ENCODE peak calls at places on chromosome 7, in eight cellular contexts. One of them, this sample, is unnamed.

GRCh38 chr7:95906871-95907270 is 134.5 kb downstream of the DYNC1I1 start:
- DNase-seq in GM03348: no peak
- DNase-seq in activated T-helper 1 cell treated with anti-CD3 and anti-CD28 coated beads, Interleukin-2, amount 50 U/mL, for 16 hours: no peak
- DNase-seq in hypothalamus: no peak
- DNase-seq in posterior cingulate gyrus: no peak
- DNase-seq in H54: no peak
- DNase-seq in activated gamma-delta T cell treated with anti-CD3 and anti-CD28 coated beads, Interleukin-2, amount 50 U/mL, for 16 hours: no peak
- DNase-seq in fibroblast of pulmonary artery: no peak
- DNase-seq in this sample: no peak

GRCh38 chr7:4681218-4681851 is 760 bp upstream of the FOXK1 start:
- DNase-seq in GM03348: no peak
- DNase-seq in activated T-helper 1 cell treated with anti-CD3 and anti-CD28 coated beads, Interleukin-2, amount 50 U/mL, for 16 hours: no peak
- DNase-seq in H54: no peak
- DNase-seq in posterior cingulate gyrus: no peak
- DNase-seq in fibroblast of pulmonary artery: no peak
- DNase-seq in activated gamma-delta T cell treated with anti-CD3 and anti-CD28 coated beads, Interleukin-2, amount 50 U/mL, for 16 hours: no peak
- DNase-seq in hypothalamus: no peak
- DNase-seq in this sample: no peak

GRCh38 chr7:3732395-3732794 is 431.3 kb downstream of the SDK1 start:
- DNase-seq in posterior cingulate gyrus: no peak
- DNase-seq in H54: no peak
- DNase-seq in GM03348: no peak
- DNase-seq in activated gamma-delta T cell treated with anti-CD3 and anti-CD28 coated beads, Interleukin-2, amount 50 U/mL, for 16 hours: no peak
- DNase-seq in fibroblast of pulmonary artery: no peak
- DNase-seq in activated T-helper 1 cell treated with anti-CD3 and anti-CD28 coated beads, Interleukin-2, amount 50 U/mL, for 16 hours: no peak
- DNase-seq in hypothalamus: no peak
- DNase-seq in this sample: no peak

GRCh38 chr7:140691368-140692045 is 5.0 kb upstream of the NDUFB2 start:
- DNase-seq in fibroblast of pulmonary artery: no peak
- DNase-seq in hypothalamus: no peak
- DNase-seq in activated T-helper 1 cell treated with anti-CD3 and anti-CD28 coated beads, Interleukin-2, amount 50 U/mL, for 16 hours: no peak
- DNase-seq in posterior cingulate gyrus: no peak
- DNase-seq in H54: no peak
- DNase-seq in activated gamma-delta T cell treated with anti-CD3 and anti-CD28 coated beads, Interleukin-2, amount 50 U/mL, for 16 hours: no peak
- DNase-seq in GM03348: no peak
- DNase-seq in this sample: no peak

GRCh38 chr7:42082144-42082543 is 154.9 kb downstream of the GLI3 start:
- DNase-seq in H54: peak
- DNase-seq in hypothalamus: no peak
- DNase-seq in activated gamma-delta T cell treated with anti-CD3 and anti-CD28 coated beads, Interleukin-2, amount 50 U/mL, for 16 hours: no peak
- DNase-seq in fibroblast of pulmonary artery: peak
- DNase-seq in activated T-helper 1 cell treated with anti-CD3 and anti-CD28 coated beads, Interleukin-2, amount 50 U/mL, for 16 hours: no peak
- DNase-seq in posterior cingulate gyrus: no peak
- DNase-seq in GM03348: no peak
- DNase-seq in this sample: peak

GRCh38 chr7:25834050-25834449 is 317.9 kb upstream of the NFE2L3 start:
- DNase-seq in GM03348: no peak
- DNase-seq in activated gamma-delta T cell treated with anti-CD3 and anti-CD28 coated beads, Interleukin-2, amount 50 U/mL, for 16 hours: no peak
- DNase-seq in fibroblast of pulmonary artery: no peak
- DNase-seq in posterior cingulate gyrus: no peak
- DNase-seq in H54: no peak
- DNase-seq in hypothalamus: no peak
- DNase-seq in activated T-helper 1 cell treated with anti-CD3 and anti-CD28 coated beads, Interleukin-2, amount 50 U/mL, for 16 hours: no peak
- DNase-seq in this sample: no peak

GRCh38 chr7:45292481-45292880 is 134.9 kb downstream of the RAMP3 start:
- DNase-seq in fibroblast of pulmonary artery: no peak
- DNase-seq in hypothalamus: no peak
- DNase-seq in GM03348: no peak
- DNase-seq in activated T-helper 1 cell treated with anti-CD3 and anti-CD28 coated beads, Interleukin-2, amount 50 U/mL, for 16 hours: no peak
- DNase-seq in posterior cingulate gyrus: no peak
- DNase-seq in H54: no peak
- DNase-seq in activated gamma-delta T cell treated with anti-CD3 and anti-CD28 coated beads, Interleukin-2, amount 50 U/mL, for 16 hours: no peak
- DNase-seq in this sample: no peak

GRCh38 chr7:3979956-3980643 is 679.0 kb downstream of the SDK1 start:
- DNase-seq in posterior cingulate gyrus: no peak
- DNase-seq in hypothalamus: no peak
- DNase-seq in H54: no peak
- DNase-seq in GM03348: no peak
- DNase-seq in fibroblast of pulmonary artery: peak
- DNase-seq in activated gamma-delta T cell treated with anti-CD3 and anti-CD28 coated beads, Interleukin-2, amount 50 U/mL, for 16 hours: no peak
- DNase-seq in activated T-helper 1 cell treated with anti-CD3 and anti-CD28 coated beads, Interleukin-2, amount 50 U/mL, for 16 hours: no peak
- DNase-seq in this sample: no peak

GRCh38 chr7:100892364-100893317 is 3.0 kb downstream of the ACHE start:
- DNase-seq in posterior cingulate gyrus: no peak
- DNase-seq in activated gamma-delta T cell treated with anti-CD3 and anti-CD28 coated beads, Interleukin-2, amount 50 U/mL, for 16 hours: no peak
- DNase-seq in GM03348: peak
- DNase-seq in fibroblast of pulmonary artery: no peak
- DNase-seq in hypothalamus: no peak
- DNase-seq in activated T-helper 1 cell treated with anti-CD3 and anti-CD28 coated beads, Interleukin-2, amount 50 U/mL, for 16 hours: no peak
- DNase-seq in H54: no peak
- DNase-seq in this sample: no peak

GRCh38 chr7:94177441-94177840 is 173.3 kb upstream of the BET1 start:
- DNase-seq in hypothalamus: no peak
- DNase-seq in activated gamma-delta T cell treated with anti-CD3 and anti-CD28 coated beads, Interleukin-2, amount 50 U/mL, for 16 hours: no peak
- DNase-seq in fibroblast of pulmonary artery: no peak
- DNase-seq in activated T-helper 1 cell treated with anti-CD3 and anti-CD28 coated beads, Interleukin-2, amount 50 U/mL, for 16 hours: no peak
- DNase-seq in posterior cingulate gyrus: no peak
- DNase-seq in GM03348: no peak
- DNase-seq in H54: no peak
- DNase-seq in this sample: no peak

GRCh38 chr7:151775547-151776443 is 101.1 kb downstream of the PRKAG2 start:
- DNase-seq in hypothalamus: no peak
- DNase-seq in H54: no peak
- DNase-seq in activated gamma-delta T cell treated with anti-CD3 and anti-CD28 coated beads, Interleukin-2, amount 50 U/mL, for 16 hours: no peak
- DNase-seq in posterior cingulate gyrus: no peak
- DNase-seq in activated T-helper 1 cell treated with anti-CD3 and anti-CD28 coated beads, Interleukin-2, amount 50 U/mL, for 16 hours: no peak
- DNase-seq in fibroblast of pulmonary artery: no peak
- DNase-seq in GM03348: no peak
- DNase-seq in this sample: no peak

GRCh38 chr7:25754751-25755150 is 397.2 kb upstream of the NFE2L3 start:
- DNase-seq in GM03348: no peak
- DNase-seq in posterior cingulate gyrus: no peak
- DNase-seq in H54: no peak
- DNase-seq in activated gamma-delta T cell treated with anti-CD3 and anti-CD28 coated beads, Interleukin-2, amount 50 U/mL, for 16 hours: no peak
- DNase-seq in fibroblast of pulmonary artery: no peak
- DNase-seq in hypothalamus: no peak
- DNase-seq in activated T-helper 1 cell treated with anti-CD3 and anti-CD28 coated beads, Interleukin-2, amount 50 U/mL, for 16 hours: no peak
- DNase-seq in this sample: no peak

GRCh38 chr7:23852135-23852534 is 142.1 kb downstream of the STK31 start:
- DNase-seq in H54: no peak
- DNase-seq in activated gamma-delta T cell treated with anti-CD3 and anti-CD28 coated beads, Interleukin-2, amount 50 U/mL, for 16 hours: no peak
- DNase-seq in hypothalamus: no peak
- DNase-seq in fibroblast of pulmonary artery: peak
- DNase-seq in activated T-helper 1 cell treated with anti-CD3 and anti-CD28 coated beads, Interleukin-2, amount 50 U/mL, for 16 hours: no peak
- DNase-seq in GM03348: no peak
- DNase-seq in posterior cingulate gyrus: no peak
- DNase-seq in this sample: no peak

GRCh38 chr7:74217455-74218342 is 7.9 kb downstream of the LAT2 start:
- DNase-seq in H54: no peak
- DNase-seq in hypothalamus: no peak
- DNase-seq in activated T-helper 1 cell treated with anti-CD3 and anti-CD28 coated beads, Interleukin-2, amount 50 U/mL, for 16 hours: no peak
- DNase-seq in fibroblast of pulmonary artery: no peak
- DNase-seq in GM03348: no peak
- DNase-seq in posterior cingulate gyrus: peak
- DNase-seq in activated gamma-delta T cell treated with anti-CD3 and anti-CD28 coated beads, Interleukin-2, amount 50 U/mL, for 16 hours: no peak
- DNase-seq in this sample: no peak

GRCh38 chr7:152894295-152895170 is 135.0 kb downstream of the ACTR3B start:
- DNase-seq in H54: no peak
- DNase-seq in fibroblast of pulmonary artery: peak
- DNase-seq in activated gamma-delta T cell treated with anti-CD3 and anti-CD28 coated beads, Interleukin-2, amount 50 U/mL, for 16 hours: no peak
- DNase-seq in activated T-helper 1 cell treated with anti-CD3 and anti-CD28 coated beads, Interleukin-2, amount 50 U/mL, for 16 hours: no peak
- DNase-seq in posterior cingulate gyrus: no peak
- DNase-seq in GM03348: peak
- DNase-seq in hypothalamus: no peak
- DNase-seq in this sample: peak

GRCh38 chr7:97346349-97346748 is 228.9 kb downstream of the SDHAF3 start:
- DNase-seq in activated T-helper 1 cell treated with anti-CD3 and anti-CD28 coated beads, Interleukin-2, amount 50 U/mL, for 16 hours: no peak
- DNase-seq in GM03348: no peak
- DNase-seq in hypothalamus: no peak
- DNase-seq in posterior cingulate gyrus: no peak
- DNase-seq in H54: no peak
- DNase-seq in fibroblast of pulmonary artery: no peak
- DNase-seq in activated gamma-delta T cell treated with anti-CD3 and anti-CD28 coated beads, Interleukin-2, amount 50 U/mL, for 16 hours: no peak
- DNase-seq in this sample: no peak

GRCh38 chr7:51060536-51060935 is 256.1 kb downstream of the COBL start:
- DNase-seq in hypothalamus: no peak
- DNase-seq in posterior cingulate gyrus: no peak
- DNase-seq in H54: no peak
- DNase-seq in activated T-helper 1 cell treated with anti-CD3 and anti-CD28 coated beads, Interleukin-2, amount 50 U/mL, for 16 hours: no peak
- DNase-seq in GM03348: no peak
- DNase-seq in fibroblast of pulmonary artery: no peak
- DNase-seq in activated gamma-delta T cell treated with anti-CD3 and anti-CD28 coated beads, Interleukin-2, amount 50 U/mL, for 16 hours: no peak
- DNase-seq in this sample: no peak

GRCh38 chr7:43591551-43592180 is 8.8 kb downstream of the STK17A start:
- DNase-seq in hypothalamus: no peak
- DNase-seq in GM03348: no peak
- DNase-seq in H54: no peak
- DNase-seq in activated gamma-delta T cell treated with anti-CD3 and anti-CD28 coated beads, Interleukin-2, amount 50 U/mL, for 16 hours: no peak
- DNase-seq in activated T-helper 1 cell treated with anti-CD3 and anti-CD28 coated beads, Interleukin-2, amount 50 U/mL, for 16 hours: no peak
- DNase-seq in posterior cingulate gyrus: no peak
- DNase-seq in fibroblast of pulmonary artery: peak
- DNase-seq in this sample: no peak

GRCh38 chr7:44912775-44913347 is 27.5 kb upstream of the PURB start:
- DNase-seq in GM03348: no peak
- DNase-seq in fibroblast of pulmonary artery: no peak
- DNase-seq in posterior cingulate gyrus: no peak
- DNase-seq in hypothalamus: no peak
- DNase-seq in activated gamma-delta T cell treated with anti-CD3 and anti-CD28 coated beads, Interleukin-2, amount 50 U/mL, for 16 hours: no peak
- DNase-seq in H54: no peak
- DNase-seq in activated T-helper 1 cell treated with anti-CD3 and anti-CD28 coated beads, Interleukin-2, amount 50 U/mL, for 16 hours: no peak
- DNase-seq in this sample: no peak

GRCh38 chr7:47337021-47337492 is 244.9 kb downstream of the TNS3 start:
- DNase-seq in activated gamma-delta T cell treated with anti-CD3 and anti-CD28 coated beads, Interleukin-2, amount 50 U/mL, for 16 hours: no peak
- DNase-seq in posterior cingulate gyrus: no peak
- DNase-seq in fibroblast of pulmonary artery: no peak
- DNase-seq in GM03348: no peak
- DNase-seq in H54: no peak
- DNase-seq in hypothalamus: no peak
- DNase-seq in activated T-helper 1 cell treated with anti-CD3 and anti-CD28 coated beads, Interleukin-2, amount 50 U/mL, for 16 hours: no peak
- DNase-seq in this sample: no peak

GRCh38 chr7:123011766-123012369 is 16.4 kb upstream of the TAS2R16 start:
- DNase-seq in activated gamma-delta T cell treated with anti-CD3 and anti-CD28 coated beads, Interleukin-2, amount 50 U/mL, for 16 hours: no peak
- DNase-seq in fibroblast of pulmonary artery: no peak
- DNase-seq in GM03348: no peak
- DNase-seq in posterior cingulate gyrus: no peak
- DNase-seq in activated T-helper 1 cell treated with anti-CD3 and anti-CD28 coated beads, Interleukin-2, amount 50 U/mL, for 16 hours: no peak
- DNase-seq in hypothalamus: no peak
- DNase-seq in H54: no peak
- DNase-seq in this sample: no peak

GRCh38 chr7:39637400-39637799 is 14.0 kb downstream of the RALA start:
- DNase-seq in activated gamma-delta T cell treated with anti-CD3 and anti-CD28 coated beads, Interleukin-2, amount 50 U/mL, for 16 hours: no peak
- DNase-seq in H54: no peak
- DNase-seq in GM03348: no peak
- DNase-seq in activated T-helper 1 cell treated with anti-CD3 and anti-CD28 coated beads, Interleukin-2, amount 50 U/mL, for 16 hours: no peak
- DNase-seq in fibroblast of pulmonary artery: no peak
- DNase-seq in hypothalamus: no peak
- DNase-seq in posterior cingulate gyrus: no peak
- DNase-seq in this sample: no peak

GRCh38 chr7:124171068-124171467 is 138.2 kb upstream of the TMEM229A start:
- DNase-seq in activated gamma-delta T cell treated with anti-CD3 and anti-CD28 coated beads, Interleukin-2, amount 50 U/mL, for 16 hours: no peak
- DNase-seq in fibroblast of pulmonary artery: peak
- DNase-seq in GM03348: no peak
- DNase-seq in H54: no peak
- DNase-seq in activated T-helper 1 cell treated with anti-CD3 and anti-CD28 coated beads, Interleukin-2, amount 50 U/mL, for 16 hours: no peak
- DNase-seq in hypothalamus: no peak
- DNase-seq in posterior cingulate gyrus: peak
- DNase-seq in this sample: peak

GRCh38 chr7:141844256-141844655 is 3.0 kb upstream of the PRSS37 start:
- DNase-seq in activated gamma-delta T cell treated with anti-CD3 and anti-CD28 coated beads, Interleukin-2, amount 50 U/mL, for 16 hours: no peak
- DNase-seq in hypothalamus: no peak
- DNase-seq in posterior cingulate gyrus: no peak
- DNase-seq in GM03348: no peak
- DNase-seq in H54: no peak
- DNase-seq in activated T-helper 1 cell treated with anti-CD3 and anti-CD28 coated beads, Interleukin-2, amount 50 U/mL, for 16 hours: no peak
- DNase-seq in fibroblast of pulmonary artery: no peak
- DNase-seq in this sample: no peak

GRCh38 chr7:36871355-36871738 is 147.1 kb upstream of the AOAH start:
- DNase-seq in activated gamma-delta T cell treated with anti-CD3 and anti-CD28 coated beads, Interleukin-2, amount 50 U/mL, for 16 hours: no peak
- DNase-seq in fibroblast of pulmonary artery: no peak
- DNase-seq in posterior cingulate gyrus: no peak
- DNase-seq in hypothalamus: no peak
- DNase-seq in activated T-helper 1 cell treated with anti-CD3 and anti-CD28 coated beads, Interleukin-2, amount 50 U/mL, for 16 hours: no peak
- DNase-seq in H54: no peak
- DNase-seq in GM03348: no peak
- DNase-seq in this sample: no peak

GRCh38 chr7:150931199-150931869 is 46.8 kb downstream of the KCNH2 start:
- DNase-seq in activated T-helper 1 cell treated with anti-CD3 and anti-CD28 coated beads, Interleukin-2, amount 50 U/mL, for 16 hours: no peak
- DNase-seq in posterior cingulate gyrus: no peak
- DNase-seq in H54: no peak
- DNase-seq in hypothalamus: no peak
- DNase-seq in GM03348: no peak
- DNase-seq in activated gamma-delta T cell treated with anti-CD3 and anti-CD28 coated beads, Interleukin-2, amount 50 U/mL, for 16 hours: peak
- DNase-seq in fibroblast of pulmonary artery: no peak
- DNase-seq in this sample: no peak

GRCh38 chr7:74030861-74031260 is 2.9 kb downstream of the ELN start:
- DNase-seq in fibroblast of pulmonary artery: no peak
- DNase-seq in GM03348: no peak
- DNase-seq in activated gamma-delta T cell treated with anti-CD3 and anti-CD28 coated beads, Interleukin-2, amount 50 U/mL, for 16 hours: no peak
- DNase-seq in hypothalamus: no peak
- DNase-seq in posterior cingulate gyrus: no peak
- DNase-seq in H54: no peak
- DNase-seq in activated T-helper 1 cell treated with anti-CD3 and anti-CD28 coated beads, Interleukin-2, amount 50 U/mL, for 16 hours: no peak
- DNase-seq in this sample: no peak

GRCh38 chr7:51278797-51279196 is 37.8 kb downstream of the COBL start:
- DNase-seq in fibroblast of pulmonary artery: no peak
- DNase-seq in activated gamma-delta T cell treated with anti-CD3 and anti-CD28 coated beads, Interleukin-2, amount 50 U/mL, for 16 hours: no peak
- DNase-seq in H54: no peak
- DNase-seq in GM03348: no peak
- DNase-seq in posterior cingulate gyrus: no peak
- DNase-seq in activated T-helper 1 cell treated with anti-CD3 and anti-CD28 coated beads, Interleukin-2, amount 50 U/mL, for 16 hours: no peak
- DNase-seq in hypothalamus: no peak
- DNase-seq in this sample: no peak

GRCh38 chr7:5701085-5701914 is 80.2 kb downstream of the RNF216 start:
- DNase-seq in activated T-helper 1 cell treated with anti-CD3 and anti-CD28 coated beads, Interleukin-2, amount 50 U/mL, for 16 hours: no peak
- DNase-seq in hypothalamus: no peak
- DNase-seq in H54: no peak
- DNase-seq in GM03348: no peak
- DNase-seq in fibroblast of pulmonary artery: no peak
- DNase-seq in posterior cingulate gyrus: no peak
- DNase-seq in activated gamma-delta T cell treated with anti-CD3 and anti-CD28 coated beads, Interleukin-2, amount 50 U/mL, for 16 hours: peak
- DNase-seq in this sample: no peak

GRCh38 chr7:79084423-79084822 is 369.0 kb downstream of the MAGI2 start:
- DNase-seq in activated gamma-delta T cell treated with anti-CD3 and anti-CD28 coated beads, Interleukin-2, amount 50 U/mL, for 16 hours: no peak
- DNase-seq in hypothalamus: no peak
- DNase-seq in H54: no peak
- DNase-seq in fibroblast of pulmonary artery: no peak
- DNase-seq in activated T-helper 1 cell treated with anti-CD3 and anti-CD28 coated beads, Interleukin-2, amount 50 U/mL, for 16 hours: no peak
- DNase-seq in posterior cingulate gyrus: no peak
- DNase-seq in GM03348: no peak
- DNase-seq in this sample: no peak

GRCh38 chr7:142539901-142540300 is 209.4 kb upstream of the PRSS1 start:
- DNase-seq in fibroblast of pulmonary artery: peak
- DNase-seq in GM03348: peak
- DNase-seq in H54: no peak
- DNase-seq in hypothalamus: no peak
- DNase-seq in activated gamma-delta T cell treated with anti-CD3 and anti-CD28 coated beads, Interleukin-2, amount 50 U/mL, for 16 hours: no peak
- DNase-seq in activated T-helper 1 cell treated with anti-CD3 and anti-CD28 coated beads, Interleukin-2, amount 50 U/mL, for 16 hours: no peak
- DNase-seq in posterior cingulate gyrus: no peak
- DNase-seq in this sample: peak

GRCh38 chr7:151782598-151783448 is 94.1 kb downstream of the PRKAG2 start:
- DNase-seq in GM03348: peak
- DNase-seq in fibroblast of pulmonary artery: peak
- DNase-seq in posterior cingulate gyrus: peak
- DNase-seq in activated T-helper 1 cell treated with anti-CD3 and anti-CD28 coated beads, Interleukin-2, amount 50 U/mL, for 16 hours: peak
- DNase-seq in hypothalamus: peak
- DNase-seq in activated gamma-delta T cell treated with anti-CD3 and anti-CD28 coated beads, Interleukin-2, amount 50 U/mL, for 16 hours: peak
- DNase-seq in H54: peak
- DNase-seq in this sample: peak